ENCODE peak calls at places on chromosomes 7 and 10, in five cellular contexts. P is HepG2, L is A549, T is type B pancreatic cell, Y is renal cortical epithelial cell. I is an unnamed sample.

GRCh38 chr10:81680374-81680773 is 194.6 kb upstream of the NRG3 start:
- DNase-seq in P (no peak), L (no peak), T (no peak), Y (no peak), I (no peak)

GRCh38 chr7:11648104-11648503 is 183.9 kb downstream of the THSD7A start:
- DNase-seq in P (no peak), L (no peak), T (no peak), Y (no peak), I (no peak)

GRCh38 chr7:5662776-5663175 is 118.7 kb downstream of the RNF216 start:
- DNase-seq in P (no peak), L (no peak), T (no peak), Y (no peak), I (no peak)

GRCh38 chr7:6164491-6164890 is 107.9 kb downstream of the CYTH3 start:
- DNase-seq in P (no peak), L (peak), T (peak), Y (no peak), I (no peak)

GRCh38 chr10:21003240-21003822 is 106.2 kb upstream of the NEBL start:
- DNase-seq in P (no peak), L (no peak), T (no peak), Y (no peak), I (no peak)

GRCh38 chr7:23524473-23524872 is 7.3 kb downstream of the TRA2A start:
- DNase-seq in P (no peak), L (no peak), T (no peak), Y (no peak), I (no peak)

GRCh38 chr10:9999627-10000026 is 1018.0 kb upstream of the CELF2 start:
- DNase-seq in P (no peak), L (no peak), T (no peak), Y (no peak), I (no peak)

GRCh38 chr10:75165684-75166622 is 44.6 kb upstream of the VDAC2 start:
- DNase-seq in P (no peak), L (no peak), T (no peak), Y (peak), I (peak)

GRCh38 chr10:77117501-77117900 is 520.1 kb downstream of the KCNMA1 start:
- DNase-seq in P (no peak), L (no peak), T (no peak), Y (no peak), I (no peak)

GRCh38 chr10:61961278-61961677 is 59.8 kb downstream of the ARID5B start:
- DNase-seq in P (no peak), L (no peak), T (no peak), Y (no peak), I (no peak)

GRCh38 chr7:101875215-101875846 is 57.9 kb downstream of the CUX1 start:
- DNase-seq in P (no peak), L (no peak), T (no peak), Y (no peak), I (no peak)

GRCh38 chr10:112187527-112187926 is 4.0 kb upstream of the GPAM start:
- DNase-seq in P (no peak), L (no peak), T (no peak), Y (no peak), I (no peak)

GRCh38 chr10:119919271-119919670 is 26.7 kb downstream of the SEC23IP start:
- DNase-seq in P (no peak), L (no peak), T (no peak), Y (no peak), I (no peak)

GRCh38 chr10:132592790-132593788 is 55.5 kb downstream of the INPP5A start:
- DNase-seq in P (no peak), L (no peak), T (no peak), Y (no peak), I (no peak)

GRCh38 chr7:99002827-99003212 is 124.5 kb downstream of the TRRAP start:
- DNase-seq in P (no peak), L (no peak), T (no peak), Y (no peak), I (no peak)

GRCh38 chr10:6201511-6201975 is 1.2 kb upstream of the PFKFB3 start:
- DNase-seq in P (peak), L (peak), T (no peak), Y (peak), I (peak)

GRCh38 chr7:103121641-103122040 is 27.3 kb downstream of the NAPEPLD start:
- DNase-seq in P (no peak), L (no peak), T (no peak), Y (no peak), I (no peak)

GRCh38 chr7:27836525-27836924 is 96.6 kb downstream of the TAX1BP1 start:
- DNase-seq in P (no peak), L (no peak), T (no peak), Y (no peak), I (no peak)

GRCh38 chr7:144830811-144831210 is 5.0 kb downstream of the TPK1 start:
- DNase-seq in P (no peak), L (no peak), T (no peak), Y (no peak), I (no peak)

GRCh38 chr10:116287906-116288501 is 15.0 kb upstream of the GFRA1 start:
- DNase-seq in P (peak), L (peak), T (no peak), Y (peak), I (peak)

GRCh38 chr10:78342787-78343186 is 309.1 kb downstream of the RPS24 start:
- DNase-seq in P (no peak), L (no peak), T (peak), Y (no peak), I (no peak)

GRCh38 chr7:21497072-21497471 is 45.8 kb upstream of the DNAH11 start:
- DNase-seq in P (no peak), L (no peak), T (no peak), Y (peak), I (peak)